ENCODE peak calls at places on chromosomes 1 and 21, in four cellular contexts. One of them, this sample, is unnamed.

GRCh38 chr1:31658721-31659120 is 14.0 kb upstream of the PEF1 start:
- DNase-seq in brain microvascular endothelial cell: peak
- DNase-seq in CD8-positive, alpha-beta memory T cell: no peak
- DNase-seq in aorta: peak
- DNase-seq in this sample: no peak

GRCh38 chr21:27221084-27221483 is 254.2 kb upstream of the ADAMTS5 start:
- DNase-seq in brain microvascular endothelial cell: no peak
- DNase-seq in CD8-positive, alpha-beta memory T cell: no peak
- DNase-seq in aorta: no peak
- DNase-seq in this sample: no peak

GRCh38 chr1:206551985-206552325 is 44.6 kb downstream of the RASSF5 start:
- DNase-seq in brain microvascular endothelial cell: no peak
- DNase-seq in CD8-positive, alpha-beta memory T cell: peak
- DNase-seq in aorta: no peak
- DNase-seq in this sample: no peak

GRCh38 chr1:74693473-74693872 is 19.9 kb upstream of the ERICH3 start:
- DNase-seq in brain microvascular endothelial cell: peak
- DNase-seq in CD8-positive, alpha-beta memory T cell: no peak
- DNase-seq in aorta: no peak
- DNase-seq in this sample: no peak

GRCh38 chr1:201108614-201109013 is 3.6 kb downstream of the CACNA1S start:
- DNase-seq in brain microvascular endothelial cell: no peak
- DNase-seq in CD8-positive, alpha-beta memory T cell: no peak
- DNase-seq in aorta: no peak
- DNase-seq in this sample: no peak

GRCh38 chr1:164682570-164682969 is 123.6 kb downstream of the PBX1 start:
- DNase-seq in brain microvascular endothelial cell: no peak
- DNase-seq in CD8-positive, alpha-beta memory T cell: no peak
- DNase-seq in aorta: no peak
- DNase-seq in this sample: no peak

GRCh38 chr1:197920345-197921117 is 3.4 kb downstream of the LHX9 start:
- DNase-seq in brain microvascular endothelial cell: no peak
- DNase-seq in CD8-positive, alpha-beta memory T cell: no peak
- DNase-seq in aorta: no peak
- DNase-seq in this sample: no peak

GRCh38 chr1:220887202-220887867 is 8.1 kb downstream of the HLX start:
- DNase-seq in brain microvascular endothelial cell: no peak
- DNase-seq in CD8-positive, alpha-beta memory T cell: no peak
- DNase-seq in aorta: peak
- DNase-seq in this sample: peak

GRCh38 chr1:23751050-23751814 is 8.0 kb downstream of the ELOA start:
- DNase-seq in brain microvascular endothelial cell: peak
- DNase-seq in CD8-positive, alpha-beta memory T cell: no peak
- DNase-seq in aorta: no peak
- DNase-seq in this sample: peak

GRCh38 chr1:46517010-46517600 is 27.5 kb downstream of the DMBX1 start:
- DNase-seq in brain microvascular endothelial cell: no peak
- DNase-seq in CD8-positive, alpha-beta memory T cell: no peak
- DNase-seq in aorta: peak
- DNase-seq in this sample: peak

GRCh38 chr1:22662318-22662717 is 9.3 kb downstream of the C1QB start:
- DNase-seq in brain microvascular endothelial cell: peak
- DNase-seq in CD8-positive, alpha-beta memory T cell: no peak
- DNase-seq in aorta: no peak
- DNase-seq in this sample: peak

GRCh38 chr1:8565802-8566201 is 247.9 kb downstream of the SLC45A1 start:
- DNase-seq in brain microvascular endothelial cell: no peak
- DNase-seq in CD8-positive, alpha-beta memory T cell: no peak
- DNase-seq in aorta: no peak
- DNase-seq in this sample: no peak

GRCh38 chr1:53405737-53406136 is 53.5 kb upstream of the DMRTB1 start:
- DNase-seq in brain microvascular endothelial cell: no peak
- DNase-seq in CD8-positive, alpha-beta memory T cell: no peak
- DNase-seq in aorta: no peak
- DNase-seq in this sample: no peak

GRCh38 chr1:112674440-112674985 is at the start of gene MOV10:
- DNase-seq in brain microvascular endothelial cell: peak
- DNase-seq in CD8-positive, alpha-beta memory T cell: peak
- DNase-seq in aorta: peak
- DNase-seq in this sample: peak

GRCh38 chr1:230868736-230869385 is 540 bp upstream of the C1orf198 start:
- DNase-seq in brain microvascular endothelial cell: no peak
- DNase-seq in CD8-positive, alpha-beta memory T cell: no peak
- DNase-seq in aorta: peak
- DNase-seq in this sample: peak

GRCh38 chr1:47232187-47232874 is at the start of gene TAL1:
- DNase-seq in brain microvascular endothelial cell: no peak
- DNase-seq in CD8-positive, alpha-beta memory T cell: no peak
- DNase-seq in aorta: no peak
- DNase-seq in this sample: no peak

GRCh38 chr1:43991476-43992231 is at the start of gene CCDC24:
- DNase-seq in brain microvascular endothelial cell: peak
- DNase-seq in CD8-positive, alpha-beta memory T cell: peak
- DNase-seq in aorta: peak
- DNase-seq in this sample: peak

GRCh38 chr1:1597275-1597930 is 2.5 kb downstream of the FNDC10 start:
- DNase-seq in brain microvascular endothelial cell: no peak
- DNase-seq in CD8-positive, alpha-beta memory T cell: no peak
- DNase-seq in aorta: no peak
- DNase-seq in this sample: peak

GRCh38 chr1:112990271-112990670 is 34.3 kb upstream of the SLC16A1 start:
- DNase-seq in brain microvascular endothelial cell: no peak
- DNase-seq in CD8-positive, alpha-beta memory T cell: no peak
- DNase-seq in aorta: no peak
- DNase-seq in this sample: no peak

GRCh38 chr1:28718601-28719331 is 18.0 kb upstream of the YTHDF2 start:
- DNase-seq in brain microvascular endothelial cell: peak
- DNase-seq in CD8-positive, alpha-beta memory T cell: no peak
- DNase-seq in aorta: no peak
- DNase-seq in this sample: no peak

GRCh38 chr1:30028283-30028682 is 695.1 kb downstream of the MATN1 start:
- DNase-seq in brain microvascular endothelial cell: no peak
- DNase-seq in CD8-positive, alpha-beta memory T cell: no peak
- DNase-seq in aorta: no peak
- DNase-seq in this sample: no peak

GRCh38 chr1:119673171-119673940 is 25.3 kb upstream of the ZNF697 start:
- DNase-seq in brain microvascular endothelial cell: peak
- DNase-seq in CD8-positive, alpha-beta memory T cell: no peak
- DNase-seq in aorta: no peak
- DNase-seq in this sample: no peak

GRCh38 chr1:67170751-67171573 is 4.7 kb downstream of the IL23R start:
- DNase-seq in brain microvascular endothelial cell: no peak
- DNase-seq in CD8-positive, alpha-beta memory T cell: no peak
- DNase-seq in aorta: no peak
- DNase-seq in this sample: no peak

GRCh38 chr21:19122371-19122770 is 718.8 kb upstream of the TMPRSS15 start:
- DNase-seq in brain microvascular endothelial cell: no peak
- DNase-seq in CD8-positive, alpha-beta memory T cell: no peak
- DNase-seq in aorta: no peak
- DNase-seq in this sample: no peak

GRCh38 chr1:225482489-225482950 is 54.7 kb upstream of the LBR start:
- DNase-seq in brain microvascular endothelial cell: no peak
- DNase-seq in CD8-positive, alpha-beta memory T cell: no peak
- DNase-seq in aorta: peak
- DNase-seq in this sample: no peak

GRCh38 chr1:20729155-20729931 is 3.2 kb downstream of the SH2D5 start:
- DNase-seq in brain microvascular endothelial cell: no peak
- DNase-seq in CD8-positive, alpha-beta memory T cell: no peak
- DNase-seq in aorta: peak
- DNase-seq in this sample: no peak

GRCh38 chr1:46342084-46342656 is 1.6 kb downstream of the NSUN4 start:
- DNase-seq in brain microvascular endothelial cell: peak
- DNase-seq in CD8-positive, alpha-beta memory T cell: no peak
- DNase-seq in aorta: no peak
- DNase-seq in this sample: no peak

GRCh38 chr1:41447995-41448770 is 36.3 kb downstream of the EDN2 start:
- DNase-seq in brain microvascular endothelial cell: no peak
- DNase-seq in CD8-positive, alpha-beta memory T cell: no peak
- DNase-seq in aorta: no peak
- DNase-seq in this sample: no peak

GRCh38 chr1:148353461-148354283 is 129.4 kb downstream of the PPIAL4G start:
- DNase-seq in brain microvascular endothelial cell: peak
- DNase-seq in CD8-positive, alpha-beta memory T cell: no peak
- DNase-seq in aorta: no peak
- DNase-seq in this sample: no peak

GRCh38 chr1:148355976-148356375 is 127.1 kb downstream of the PPIAL4G start:
- DNase-seq in brain microvascular endothelial cell: no peak
- DNase-seq in CD8-positive, alpha-beta memory T cell: no peak
- DNase-seq in aorta: no peak
- DNase-seq in this sample: no peak

GRCh38 chr1:148354284-148354869 is 128.7 kb downstream of the PPIAL4G start:
- DNase-seq in brain microvascular endothelial cell: no peak
- DNase-seq in CD8-positive, alpha-beta memory T cell: no peak
- DNase-seq in aorta: no peak
- DNase-seq in this sample: no peak

GRCh38 chr1:148354909-148355308 is 128.2 kb downstream of the PPIAL4G start:
- DNase-seq in brain microvascular endothelial cell: no peak
- DNase-seq in CD8-positive, alpha-beta memory T cell: no peak
- DNase-seq in aorta: no peak
- DNase-seq in this sample: no peak

GRCh38 chr1:148352470-148353118 is 130.5 kb downstream of the PPIAL4G start:
- DNase-seq in brain microvascular endothelial cell: no peak
- DNase-seq in CD8-positive, alpha-beta memory T cell: no peak
- DNase-seq in aorta: no peak
- DNase-seq in this sample: no peak
- H3K27ac ChIP-seq in brain microvascular endothelial cell: no peak
- H3K27ac ChIP-seq in CD8-positive, alpha-beta memory T cell: no peak
- H3K27ac ChIP-seq in aorta: no peak
- H3K27ac ChIP-seq in this sample: no peak

DNA sequence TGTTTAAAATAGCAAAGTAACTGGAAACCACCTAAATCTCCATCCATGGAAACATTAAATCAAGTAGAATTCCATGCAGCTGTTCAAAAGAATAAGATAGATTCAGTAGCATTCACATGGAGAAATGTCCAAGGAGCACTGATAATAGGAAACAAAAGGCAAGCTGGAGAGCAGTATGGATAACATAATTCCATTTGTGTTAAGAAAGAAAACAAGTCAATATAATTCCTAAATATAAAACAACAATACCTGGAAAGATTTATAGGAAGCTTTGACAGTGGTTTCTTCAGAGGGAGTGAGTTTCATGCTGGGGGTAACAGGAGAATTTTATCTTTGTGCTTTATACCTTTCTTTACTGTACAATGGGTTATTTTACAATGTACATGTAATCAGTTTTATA is 36.6 kb upstream of the EPS8L3 start:
- DNase-seq in brain microvascular endothelial cell: no peak
- DNase-seq in CD8-positive, alpha-beta memory T cell: no peak
- DNase-seq in aorta: no peak
- DNase-seq in this sample: no peak
- H3K27ac ChIP-seq in brain microvascular endothelial cell: no peak
- H3K27ac ChIP-seq in CD8-positive, alpha-beta memory T cell: no peak
- H3K27ac ChIP-seq in aorta: no peak
- H3K27ac ChIP-seq in this sample: no peak

GRCh38 chr1:93690341-93690740 is 8.7 kb upstream of the BCAR3 start:
- DNase-seq in brain microvascular endothelial cell: no peak
- DNase-seq in CD8-positive, alpha-beta memory T cell: no peak
- DNase-seq in aorta: no peak
- DNase-seq in this sample: no peak

GRCh38 chr1:93683234-93683633 is 1.6 kb upstream of the BCAR3 start:
- DNase-seq in brain microvascular endothelial cell: no peak
- DNase-seq in CD8-positive, alpha-beta memory T cell: no peak
- DNase-seq in aorta: no peak
- DNase-seq in this sample: no peak

GRCh38 chr1:93685918-93686317 is 4.3 kb upstream of the BCAR3 start:
- DNase-seq in brain microvascular endothelial cell: no peak
- DNase-seq in CD8-positive, alpha-beta memory T cell: no peak
- DNase-seq in aorta: no peak
- DNase-seq in this sample: no peak

GRCh38 chr1:93689521-93690223 is 8.0 kb upstream of the BCAR3 start:
- DNase-seq in brain microvascular endothelial cell: no peak
- DNase-seq in CD8-positive, alpha-beta memory T cell: no peak
- DNase-seq in aorta: no peak
- DNase-seq in this sample: no peak

DNA sequence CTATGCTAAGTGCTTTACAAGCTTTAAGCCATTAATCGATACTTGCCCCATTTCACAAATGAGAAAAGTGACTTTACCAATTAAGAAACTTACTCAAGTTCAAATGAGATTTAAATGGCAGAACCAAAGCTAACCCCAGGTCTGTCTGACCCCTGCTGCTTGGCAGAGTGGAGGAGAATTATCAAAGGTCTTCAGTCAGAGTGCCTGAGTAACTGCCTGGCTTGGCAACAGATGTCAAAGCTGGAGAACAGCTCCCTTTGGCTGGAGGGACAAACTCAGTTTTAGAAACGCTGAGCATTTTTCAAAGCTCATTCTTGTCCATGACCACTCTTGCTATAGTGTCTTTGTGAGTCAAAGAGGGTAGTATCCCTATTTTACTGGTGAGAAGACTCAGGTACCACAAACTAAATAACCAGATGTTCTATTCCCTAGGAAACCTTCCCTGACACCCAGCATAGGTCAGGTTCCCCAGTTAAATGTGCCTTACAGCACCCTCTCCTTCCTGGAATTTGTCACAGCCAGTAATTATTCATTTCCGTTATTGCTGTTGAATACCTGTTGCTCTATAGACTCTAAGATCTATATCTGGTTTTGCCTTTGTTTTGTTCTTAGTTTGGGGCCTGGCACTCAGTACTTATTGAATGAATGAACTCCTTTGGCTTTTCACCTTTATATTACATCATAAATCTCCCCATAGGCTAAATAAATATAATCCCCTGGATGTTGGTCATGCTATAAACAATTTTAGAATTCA is 5.0 kb upstream of the BCAR3 start:
- DNase-seq in brain microvascular endothelial cell: no peak
- DNase-seq in CD8-positive, alpha-beta memory T cell: no peak
- DNase-seq in aorta: no peak
- DNase-seq in this sample: no peak
- H3K27ac ChIP-seq in brain microvascular endothelial cell: no peak
- H3K27ac ChIP-seq in CD8-positive, alpha-beta memory T cell: no peak
- H3K27ac ChIP-seq in aorta: no peak
- H3K27ac ChIP-seq in this sample: no peak

DNA sequence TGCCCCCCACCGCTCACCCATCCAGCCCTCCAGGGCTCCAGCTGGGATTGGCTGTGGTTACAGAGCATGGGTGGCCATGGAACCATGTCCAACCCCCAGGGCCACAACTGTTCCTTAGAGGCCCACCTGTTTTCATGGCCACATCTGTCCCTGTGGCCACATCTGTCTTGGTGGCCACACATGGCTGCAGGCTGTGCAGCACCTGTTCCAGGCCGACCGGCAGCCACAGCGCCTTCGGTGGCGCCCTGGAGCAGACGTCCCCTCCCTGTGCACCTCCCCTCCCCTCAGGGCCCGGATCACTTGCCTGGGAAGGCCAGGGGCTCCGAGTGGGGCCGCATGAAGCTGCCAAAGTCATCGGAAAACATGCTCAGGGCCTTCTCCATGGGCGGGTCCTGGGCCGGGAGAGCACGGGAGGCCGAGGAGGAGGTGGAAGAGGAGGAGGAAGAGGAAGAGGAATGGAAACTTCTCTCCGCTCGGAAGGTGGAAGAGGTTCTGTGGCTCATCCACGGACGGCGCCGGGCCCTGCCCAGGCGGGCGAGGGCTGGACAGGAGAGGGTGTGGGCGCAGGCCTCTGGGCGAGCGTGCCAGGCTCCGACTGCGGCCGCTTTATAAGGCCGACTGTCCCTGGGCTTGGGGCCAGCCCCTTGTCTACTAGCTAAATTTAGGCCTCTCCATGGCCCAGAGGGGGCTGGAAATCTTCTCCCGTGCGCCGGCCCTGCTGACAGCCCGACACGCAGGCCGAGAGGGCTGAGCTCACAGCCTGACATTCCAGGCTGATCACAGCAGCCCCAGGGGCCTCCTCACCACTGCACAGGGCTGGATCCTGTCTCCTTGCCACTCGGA is at the start of gene HSPB7:
- DNase-seq in brain microvascular endothelial cell: peak
- DNase-seq in CD8-positive, alpha-beta memory T cell: no peak
- DNase-seq in aorta: peak
- DNase-seq in this sample: peak
- H3K27ac ChIP-seq in brain microvascular endothelial cell: no peak
- H3K27ac ChIP-seq in CD8-positive, alpha-beta memory T cell: no peak
- H3K27ac ChIP-seq in aorta: peak
- H3K27ac ChIP-seq in this sample: peak

This sample was measured in body of pancreas.